ENCODE peak calls at places on chromosomes 7 and 10, in six cellular contexts. One of them, this sample, is unnamed. For H3K9me3, the result is how much of the 10 kb centered on the place peaks cover.

GRCh38 chr7:50335795-50336754 is 31.6 kb downstream of the IKZF1 start:
- DNase-seq in H9: no peak
- DNase-seq in neuronal stem cell: no peak
- DNase-seq in IMR-90: no peak
- DNase-seq in H1: no peak
- DNase-seq in trophoblast cell: no peak
- DNase-seq in this sample: no peak

GRCh38 chr7:98418271-98418635 is 17.4 kb upstream of the BAIAP2L1 start:
- DNase-seq in H9: no peak
- DNase-seq in neuronal stem cell: no peak
- DNase-seq in IMR-90: peak
- DNase-seq in H1: no peak
- DNase-seq in trophoblast cell: no peak
- DNase-seq in this sample: peak

GRCh38 chr10:126972622-126973414 is 67.6 kb downstream of the DOCK1 start:
- DNase-seq in H9: no peak
- DNase-seq in neuronal stem cell: no peak
- DNase-seq in IMR-90: peak
- DNase-seq in H1: no peak
- DNase-seq in trophoblast cell: peak
- DNase-seq in this sample: peak

GRCh38 chr7:42070068-42070467 is 166.9 kb downstream of the GLI3 start:
- DNase-seq in H9: no peak
- DNase-seq in neuronal stem cell: no peak
- DNase-seq in IMR-90: peak
- DNase-seq in H1: no peak
- DNase-seq in trophoblast cell: peak
- DNase-seq in this sample: peak

GRCh38 chr10:31749981-31750850 is 178.4 kb downstream of the ARHGAP12 start:
- DNase-seq in H9: no peak
- DNase-seq in neuronal stem cell: no peak
- DNase-seq in IMR-90: no peak
- DNase-seq in H1: no peak
- DNase-seq in trophoblast cell: no peak
- DNase-seq in this sample: peak

GRCh38 chr10:80596391-80597257 is 58.9 kb downstream of the SH2D4B start:
- DNase-seq in H9: peak
- DNase-seq in neuronal stem cell: peak
- DNase-seq in IMR-90: peak
- DNase-seq in H1: peak
- DNase-seq in trophoblast cell: peak
- DNase-seq in this sample: peak

GRCh38 chr10:17547026-17547425 is 70.1 kb downstream of the HACD1 start:
- DNase-seq in H9: no peak
- DNase-seq in neuronal stem cell: no peak
- DNase-seq in IMR-90: no peak
- DNase-seq in H1: no peak
- DNase-seq in trophoblast cell: no peak
- DNase-seq in this sample: no peak

GRCh38 chr10:46525824-46526681 is 30.4 kb downstream of the GPRIN2 start:
- DNase-seq in H9: no peak
- DNase-seq in neuronal stem cell: no peak
- DNase-seq in IMR-90: peak
- DNase-seq in H1: no peak
- DNase-seq in trophoblast cell: no peak
- DNase-seq in this sample: no peak

GRCh38 chr10:688621-689426 is 644 bp downstream of the DIP2C start:
- DNase-seq in H9: no peak
- DNase-seq in neuronal stem cell: peak
- DNase-seq in IMR-90: peak
- DNase-seq in H1: peak
- DNase-seq in trophoblast cell: no peak
- DNase-seq in this sample: peak

GRCh38 chr10:132225849-132226205 is 39.1 kb downstream of the DPYSL4 start:
- DNase-seq in H9: no peak
- DNase-seq in neuronal stem cell: no peak
- DNase-seq in IMR-90: no peak
- DNase-seq in H1: no peak
- DNase-seq in trophoblast cell: no peak
- DNase-seq in this sample: no peak

GRCh38 chr7:28435152-28435551 is 22.8 kb downstream of the CREB5 start:
- DNase-seq in H9: no peak
- DNase-seq in neuronal stem cell: no peak
- DNase-seq in IMR-90: no peak
- DNase-seq in H1: peak
- DNase-seq in trophoblast cell: no peak
- DNase-seq in this sample: no peak

GRCh38 chr10:69241575-69241974 is 21.4 kb downstream of the HKDC1 start:
- DNase-seq in H9: no peak
- DNase-seq in neuronal stem cell: no peak
- DNase-seq in IMR-90: no peak
- DNase-seq in H1: no peak
- DNase-seq in trophoblast cell: no peak
- DNase-seq in this sample: no peak

GRCh38 chr7:94067047-94067446 is 62.9 kb upstream of the BET1 start:
- DNase-seq in H9: no peak
- DNase-seq in neuronal stem cell: no peak
- DNase-seq in IMR-90: no peak
- DNase-seq in H1: no peak
- DNase-seq in trophoblast cell: no peak
- DNase-seq in this sample: no peak

GRCh38 chr10:50469288-50469687 is 154.5 kb downstream of the SGMS1 start:
- DNase-seq in H9: no peak
- DNase-seq in neuronal stem cell: no peak
- DNase-seq in IMR-90: peak
- DNase-seq in H1: no peak
- DNase-seq in trophoblast cell: no peak
- DNase-seq in this sample: no peak

GRCh38 chr10:45625879-45626278 is 46.7 kb downstream of the ZFAND4 start:
- DNase-seq in H9: no peak
- DNase-seq in neuronal stem cell: no peak
- DNase-seq in IMR-90: no peak
- DNase-seq in H1: no peak
- DNase-seq in trophoblast cell: no peak
- DNase-seq in this sample: no peak

GRCh38 chr10:104333037-104333727 is 5.1 kb downstream of the ITPRIP start:
- DNase-seq in H9: no peak
- DNase-seq in neuronal stem cell: no peak
- DNase-seq in IMR-90: no peak
- DNase-seq in H1: no peak
- DNase-seq in trophoblast cell: no peak
- DNase-seq in this sample: no peak

GRCh38 chr10:77939561-77940001 is 13.0 kb upstream of the DLG5 start:
- DNase-seq in H9: no peak
- DNase-seq in neuronal stem cell: no peak
- DNase-seq in IMR-90: peak
- DNase-seq in H1: no peak
- DNase-seq in trophoblast cell: no peak
- DNase-seq in this sample: peak

GRCh38 chr7:885893-886625 is 9.7 kb downstream of the GET4 start:
- DNase-seq in H9: no peak
- DNase-seq in neuronal stem cell: no peak
- DNase-seq in IMR-90: no peak
- DNase-seq in H1: no peak
- DNase-seq in trophoblast cell: no peak
- DNase-seq in this sample: no peak

GRCh38 chr10:21172774-21173432 is 275.8 kb upstream of the NEBL start:
- DNase-seq in H9: peak
- DNase-seq in neuronal stem cell: no peak
- DNase-seq in IMR-90: no peak
- DNase-seq in H1: peak
- DNase-seq in trophoblast cell: peak
- DNase-seq in this sample: peak

GRCh38 chr10:31618541-31619291 is 299.7 kb downstream of the ZEB1 start:
- DNase-seq in H9: no peak
- DNase-seq in neuronal stem cell: no peak
- DNase-seq in IMR-90: peak
- DNase-seq in H1: no peak
- DNase-seq in trophoblast cell: no peak
- DNase-seq in this sample: peak

GRCh38 chr7:112510032-112510742 is 29.4 kb downstream of the LSMEM1 start:
- DNase-seq in H9: no peak
- DNase-seq in neuronal stem cell: no peak
- DNase-seq in IMR-90: peak
- DNase-seq in H1: no peak
- DNase-seq in trophoblast cell: peak
- DNase-seq in this sample: peak

GRCh38 chr7:44240983-44241510 is 40.3 kb downstream of the YKT6 start:
- DNase-seq in H9: peak
- DNase-seq in neuronal stem cell: peak
- DNase-seq in IMR-90: peak
- DNase-seq in H1: peak
- DNase-seq in trophoblast cell: peak
- DNase-seq in this sample: peak

GRCh38 chr10:25017247-25017590 is 807 bp downstream of the THNSL1 start:
- DNase-seq in H9: no peak
- DNase-seq in neuronal stem cell: no peak
- DNase-seq in IMR-90: peak
- DNase-seq in H1: no peak
- DNase-seq in trophoblast cell: no peak
- DNase-seq in this sample: no peak

GRCh38 chr7:121385800-121386179 is 10.3 kb downstream of the FAM3C start:
- DNase-seq in H9: no peak
- DNase-seq in neuronal stem cell: no peak
- DNase-seq in IMR-90: peak
- DNase-seq in H1: no peak
- DNase-seq in trophoblast cell: peak
- DNase-seq in this sample: peak

GRCh38 chr7:129887865-129888264 is 64.9 kb downstream of the UBE2H start:
- DNase-seq in H9: no peak
- DNase-seq in neuronal stem cell: no peak
- DNase-seq in IMR-90: no peak
- DNase-seq in H1: no peak
- DNase-seq in trophoblast cell: no peak
- DNase-seq in this sample: no peak

GRCh38 chr7:37336259-37336658 is 112.4 kb downstream of the ELMO1 start:
- DNase-seq in H9: no peak
- DNase-seq in neuronal stem cell: no peak
- DNase-seq in IMR-90: no peak
- DNase-seq in H1: no peak
- DNase-seq in trophoblast cell: no peak
- DNase-seq in this sample: no peak

GRCh38 chr7:130430841-130431713 is 9.7 kb downstream of the CEP41 start:
- DNase-seq in H9: no peak
- DNase-seq in neuronal stem cell: no peak
- DNase-seq in IMR-90: peak
- DNase-seq in H1: no peak
- DNase-seq in trophoblast cell: no peak
- DNase-seq in this sample: peak

GRCh38 chr10:23338886-23339285 is 5.7 kb downstream of the C10orf67 start:
- DNase-seq in H9: no peak
- DNase-seq in neuronal stem cell: no peak
- DNase-seq in IMR-90: no peak
- DNase-seq in H1: no peak
- DNase-seq in trophoblast cell: peak
- DNase-seq in this sample: no peak

GRCh38 chr7:157587487-157588270 is 250.9 kb downstream of the DNAJB6 start:
- DNase-seq in H9: no peak
- DNase-seq in neuronal stem cell: no peak
- DNase-seq in IMR-90: no peak
- DNase-seq in H1: no peak
- DNase-seq in trophoblast cell: no peak
- DNase-seq in this sample: no peak

GRCh38 chr10:103127241-103127640 is 65.8 kb downstream of the NT5C2 start:
- DNase-seq in H9: no peak
- DNase-seq in neuronal stem cell: no peak
- DNase-seq in IMR-90: no peak
- DNase-seq in H1: no peak
- DNase-seq in trophoblast cell: no peak
- DNase-seq in this sample: no peak

GRCh38 chr7:33882040-33882800 is 23.1 kb upstream of the BMPER start:
- DNase-seq in H9: no peak
- DNase-seq in neuronal stem cell: no peak
- DNase-seq in IMR-90: no peak
- DNase-seq in H1: no peak
- DNase-seq in trophoblast cell: no peak
- DNase-seq in this sample: no peak

GRCh38 chr10:3169738-3170137 is 2.8 kb downstream of the PITRM1 start:
- DNase-seq in H9: no peak
- DNase-seq in neuronal stem cell: no peak
- DNase-seq in IMR-90: no peak
- DNase-seq in H1: no peak
- DNase-seq in trophoblast cell: no peak
- DNase-seq in this sample: no peak
- H4K8ac ChIP-seq in H9: no peak
- H4K8ac ChIP-seq in neuronal stem cell: no peak
- H4K8ac ChIP-seq in IMR-90: no peak
- H4K8ac ChIP-seq in H1: no peak
- H4K8ac ChIP-seq in trophoblast cell: no peak
- H4K8ac ChIP-seq in this sample: no peak

GRCh38 chr10:10366836-10367235 is 650.8 kb upstream of the CELF2 start:
- DNase-seq in H9: no peak
- DNase-seq in neuronal stem cell: no peak
- DNase-seq in IMR-90: no peak
- DNase-seq in H1: no peak
- DNase-seq in trophoblast cell: no peak
- DNase-seq in this sample: no peak
- H3K9me3 ChIP-seq in H9: under half
- H3K9me3 ChIP-seq in neuronal stem cell: under half
- H3K9me3 ChIP-seq in IMR-90: under half
- H3K9me3 ChIP-seq in H1: under half
- H3K9me3 ChIP-seq in trophoblast cell: under half
- H3K9me3 ChIP-seq in this sample: under half

GRCh38 chr10:64528294-64529002 is 1007.2 kb downstream of the REEP3 start:
- DNase-seq in H9: no peak
- DNase-seq in neuronal stem cell: no peak
- DNase-seq in IMR-90: no peak
- DNase-seq in H1: no peak
- DNase-seq in trophoblast cell: no peak
- DNase-seq in this sample: no peak
- H4K8ac ChIP-seq in H9: no peak
- H4K8ac ChIP-seq in neuronal stem cell: no peak
- H4K8ac ChIP-seq in IMR-90: no peak
- H4K8ac ChIP-seq in H1: no peak
- H4K8ac ChIP-seq in trophoblast cell: no peak
- H4K8ac ChIP-seq in this sample: no peak

GRCh38 chr7:56188823-56189346 is 72.7 kb upstream of the NUPR2 start:
- DNase-seq in H9: no peak
- DNase-seq in neuronal stem cell: no peak
- DNase-seq in IMR-90: no peak
- DNase-seq in H1: no peak
- DNase-seq in trophoblast cell: peak
- DNase-seq in this sample: no peak
- H3K9me3 ChIP-seq in H9: half or more
- H3K9me3 ChIP-seq in neuronal stem cell: under half
- H3K9me3 ChIP-seq in IMR-90: under half
- H3K9me3 ChIP-seq in H1: half or more
- H3K9me3 ChIP-seq in trophoblast cell: under half
- H3K9me3 ChIP-seq in this sample: under half